ENCODE peak calls at places on chromosomes 7 and 10, in four cellular contexts. V is Caco-2, E is H7, J is left cardiac atrium. S is an unnamed sample.

GRCh38 chr7:40916811-40917210 is 782.0 kb downstream of the SUGCT start:
- DNase-seq in V (no peak), E (no peak), J (no peak), S (no peak)

GRCh38 chr7:43952028-43952427 is 25.8 kb downstream of the UBE2D4 start:
- DNase-seq in V (no peak), E (no peak), J (no peak), S (no peak)

GRCh38 chr10:113426181-113426837 is 126.5 kb upstream of the HABP2 start:
- DNase-seq in V (no peak), E (no peak), J (no peak), S (no peak)

GRCh38 chr7:105429746-105430612 is 41.3 kb upstream of the SRPK2 start:
- DNase-seq in V (peak), E (no peak), J (peak), S (peak)

GRCh38 chr7:18020138-18020715 is 7.4 kb downstream of the PRPS1L1 start:
- DNase-seq in V (no peak), E (no peak), J (no peak), S (no peak)

GRCh38 chr10:121374121-121374520 is 224.1 kb downstream of the FGFR2 start:
- DNase-seq in V (no peak), E (no peak), J (no peak), S (no peak)

GRCh38 chr10:4254101-4254994 is 469.3 kb upstream of the KLF6 start:
- DNase-seq in V (no peak), E (no peak), J (no peak), S (peak)

GRCh38 chr10:78913219-78914059 is 155.3 kb upstream of the ZMIZ1 start:
- DNase-seq in V (no peak), E (peak), J (no peak), S (peak)

GRCh38 chr10:122363722-122364463 is 10.6 kb upstream of the PLEKHA1 start:
- DNase-seq in V (no peak), E (no peak), J (no peak), S (peak)

GRCh38 chr7:157565981-157566630 is 229.3 kb downstream of the DNAJB6 start:
- DNase-seq in V (no peak), E (no peak), J (no peak), S (peak)

GRCh38 chr7:151244156-151244870 is 4.2 kb downstream of the SMARCD3 start:
- DNase-seq in V (no peak), E (peak), J (no peak), S (peak)

GRCh38 chr7:106681815-106682495 is 21.0 kb upstream of the CCDC71L start:
- DNase-seq in V (no peak), E (no peak), J (no peak), S (peak)

GRCh38 chr10:68955414-68955785 is 570 bp upstream of the DDX21 start:
- DNase-seq in V (no peak), E (peak), J (no peak), S (no peak)

GRCh38 chr7:47951374-47951773 is 3.1 kb upstream of the PKD1L1 start:
- DNase-seq in V (no peak), E (no peak), J (no peak), S (no peak)

GRCh38 chr7:132755538-132756481 is 179.5 kb upstream of the PLXNA4 start:
- DNase-seq in V (no peak), E (no peak), J (no peak), S (peak)

GRCh38 chr10:79246606-79247275 is 100.5 kb upstream of the PPIF start:
- DNase-seq in V (no peak), E (no peak), J (peak), S (peak)

GRCh38 chr10:11798862-11799735 is 24.1 kb upstream of the PROSER2 start:
- DNase-seq in V (no peak), E (peak), J (no peak), S (no peak)

S was measured in astrocyte of the hippocampus.